ENCODE peak calls at places on chromosomes 4 and X, in seven cellular contexts. T is AG09309; B is psoas muscle; P is SJSA1; Z is fibroblast of pulmonary artery; S is dorsolateral prefrontal cortex; J is effector memory CD4-positive, alpha-beta T cell. Q is an unnamed sample.

GRCh38 chr4:91058345-91058744 is 931.2 kb downstream of the CCSER1 start:
- DNase-seq in S (no peak), T (no peak), P (no peak), B (no peak), Z (peak), J (no peak), Q (peak)

GRCh38 chr4:118957683-118958082 is 69.0 kb downstream of the SYNPO2 start:
- DNase-seq in Z (peak), J (no peak), P (no peak), B (no peak), S (no peak), T (no peak), Q (no peak)

GRCh38 chr4:101693842-101694398 is 96.6 kb upstream of the BANK1 start:
- DNase-seq in J (no peak), Z (no peak), T (no peak), S (no peak), P (no peak), B (no peak), Q (no peak)

GRCh38 chrX:139759637-139760036 is 51.7 kb upstream of the MCF2 start:
- DNase-seq in P (no peak), S (no peak), Z (peak), T (no peak), B (no peak), J (no peak), Q (peak)

GRCh38 chr4:13054410-13054970 is 429.6 kb downstream of the RAB28 start:
- DNase-seq in Z (no peak), S (no peak), T (no peak), J (no peak), P (no peak), B (no peak), Q (no peak)

GRCh38 chr4:48290146-48290772 is 20.6 kb upstream of the TEC start:
- DNase-seq in J (no peak), Z (peak), T (no peak), P (no peak), B (no peak), S (no peak), Q (peak)

GRCh38 chr4:6137747-6138135 is 62.6 kb downstream of the JAKMIP1 start:
- DNase-seq in Z (no peak), P (no peak), T (no peak), S (no peak), B (no peak), J (no peak), Q (no peak)

GRCh38 chrX:2928127-2928582 is 984 bp downstream of the ARSD start:
- DNase-seq in J (no peak), P (no peak), S (no peak), B (peak), T (no peak), Z (no peak), Q (no peak)

GRCh38 chr4:94889961-94890360 is 132.2 kb downstream of the BMPR1B start:
- DNase-seq in S (no peak), T (peak), B (no peak), J (no peak), P (no peak), Z (peak), Q (peak)

GRCh38 chrX:367349-367748 is 19.4 kb downstream of the PPP2R3B start:
- DNase-seq in Z (no peak), J (no peak), P (no peak), B (peak), S (no peak), T (no peak), Q (no peak)

GRCh38 chrX:102976793-102977495 is 39.9 kb downstream of the RAB40AL start:
- DNase-seq in B (no peak), S (no peak), P (no peak), J (no peak), Z (peak), T (peak), Q (no peak)

GRCh38 chr4:182404371-182404770 is 161.2 kb downstream of the TENM3 start:
- DNase-seq in S (no peak), B (no peak), Z (peak), P (no peak), J (no peak), T (no peak), Q (peak)
- H3K4me3 ChIP-seq in S (no peak), B (no peak), Z (no peak), P (no peak), J (no peak), T (no peak), Q (no peak)

GRCh38 chrX:153725039-153725831 is 579 bp downstream of the ABCD1 start:
- DNase-seq in P (no peak), T (no peak), B (no peak), Z (no peak), S (no peak), J (no peak), Q (no peak)
- H3K4me3 ChIP-seq in P (peak), T (peak), B (peak), Z (peak), S (peak), J (peak), Q (peak)

DNA sequence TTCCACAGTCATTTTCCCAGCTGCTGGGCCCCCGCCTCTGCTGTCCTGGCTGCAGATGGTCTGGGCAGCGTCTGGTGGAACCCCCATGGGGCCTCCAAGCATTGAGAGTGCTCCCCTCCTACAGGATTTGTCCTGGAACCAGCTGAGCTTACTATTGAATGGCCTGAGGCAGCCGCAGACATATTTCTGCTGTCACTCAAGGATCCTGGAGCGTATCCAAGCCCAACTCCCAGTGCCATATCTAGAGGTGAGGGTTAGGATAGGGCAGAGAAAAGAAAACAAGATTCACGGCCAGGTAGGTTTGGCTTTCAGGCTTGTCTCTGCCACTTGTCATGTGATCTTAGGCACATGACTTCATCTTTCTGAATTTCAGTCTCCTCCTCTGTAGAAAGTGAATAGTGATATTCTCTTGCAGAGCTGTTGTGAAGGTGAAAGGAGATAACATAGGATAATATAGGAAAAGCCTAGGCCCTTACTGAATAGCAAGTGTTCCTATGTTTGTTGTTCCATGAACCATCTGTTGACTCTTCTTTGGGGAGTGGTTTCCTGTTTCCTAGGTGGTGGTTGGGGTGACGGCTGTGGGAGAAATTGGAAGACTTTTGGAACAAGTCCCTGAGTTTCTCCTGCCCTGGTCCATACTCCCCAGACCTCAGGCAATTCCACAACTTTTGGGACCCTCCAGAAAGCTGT is 52.3 kb downstream of the SEPSECS start:
- DNase-seq in T (no peak), S (no peak), B (no peak), J (no peak), P (no peak), Z (peak), Q (no peak)
- H3K4me3 ChIP-seq in T (no peak), S (no peak), B (no peak), J (no peak), P (no peak), Z (no peak), Q (no peak)

GRCh38 chrX:49191033-49191871 is 5.1 kb upstream of the PRICKLE3 start:
- DNase-seq in B (peak), Z (peak), T (peak), S (peak), P (peak), J (peak), Q (peak)
- H3K4me3 ChIP-seq in B (peak), Z (peak), T (peak), S (peak), P (peak), J (peak), Q (peak)

Q was measured in cardiac fibroblast.